ENCODE peak calls at places on chromosomes 7 and 10, in five cellular contexts. J is neural progenitor cell, N is GM20000, K is kidney, Q is activated B cell treated with CpG ODN at 0.5 μM for 24 hours. H is an unnamed sample.

GRCh38 chr7:1189986-1190772 is 30.2 kb upstream of the ZFAND2A start:
- DNase-seq in J (no peak), N (no peak), K (no peak), Q (no peak), H (no peak)

GRCh38 chr10:51748959-51749358 is 49.6 kb upstream of the CSTF2T start:
- DNase-seq in N (no peak), J (no peak), K (no peak), Q (no peak), H (no peak)

GRCh38 chr10:32263300-32263699 is 83.7 kb downstream of the EPC1 start:
- DNase-seq in J (no peak), Q (no peak), K (no peak), N (no peak), H (no peak)

GRCh38 chr7:1120791-1121190 is 32.9 kb downstream of the GPER1 start:
- DNase-seq in J (no peak), N (no peak), K (peak), Q (no peak), H (no peak)

GRCh38 chr7:46649896-46650295 is 728.8 kb upstream of the IGFBP3 start:
- DNase-seq in K (no peak), Q (no peak), N (no peak), J (no peak), H (no peak)

GRCh38 chr7:70693300-70693689 is 438.6 kb upstream of the GALNT17 start:
- DNase-seq in K (peak), J (no peak), Q (no peak), N (no peak), H (no peak)

GRCh38 chr7:106552645-106553445 is 108.1 kb downstream of the CCDC71L start:
- DNase-seq in J (no peak), N (peak), Q (peak), K (no peak), H (no peak)

GRCh38 chr10:69684981-69685353 is 54.9 kb downstream of the FAM241B start:
- DNase-seq in J (no peak), N (no peak), Q (no peak), K (no peak), H (no peak)

GRCh38 chr7:108094933-108095710 is 35.0 kb downstream of the LAMB4 start:
- DNase-seq in K (no peak), J (no peak), N (no peak), Q (no peak), H (no peak)

GRCh38 chr7:92773808-92774207 is 62.6 kb downstream of the CDK6 start:
- DNase-seq in N (no peak), J (no peak), K (no peak), Q (no peak), H (no peak)

GRCh38 chr10:73234695-73235094 is 12.4 kb downstream of the DNAJC9 start:
- DNase-seq in N (no peak), Q (no peak), J (no peak), K (no peak), H (no peak)

GRCh38 chr10:129305046-129305445 is 162.0 kb upstream of the MGMT start:
- DNase-seq in K (no peak), Q (no peak), J (no peak), N (no peak), H (no peak)
- TF ChIP-seq CTCF in K (no peak), Q (no peak), J (no peak), N (no peak), H (no peak)

GRCh38 chr10:92848441-92849233 is at the start of gene EXOC6:
- DNase-seq in N (peak), K (peak), J (peak), Q (peak), H (peak)
- TF ChIP-seq CTCF in N (no peak), K (no peak), J (peak), Q (no peak), H (peak)

DNA sequence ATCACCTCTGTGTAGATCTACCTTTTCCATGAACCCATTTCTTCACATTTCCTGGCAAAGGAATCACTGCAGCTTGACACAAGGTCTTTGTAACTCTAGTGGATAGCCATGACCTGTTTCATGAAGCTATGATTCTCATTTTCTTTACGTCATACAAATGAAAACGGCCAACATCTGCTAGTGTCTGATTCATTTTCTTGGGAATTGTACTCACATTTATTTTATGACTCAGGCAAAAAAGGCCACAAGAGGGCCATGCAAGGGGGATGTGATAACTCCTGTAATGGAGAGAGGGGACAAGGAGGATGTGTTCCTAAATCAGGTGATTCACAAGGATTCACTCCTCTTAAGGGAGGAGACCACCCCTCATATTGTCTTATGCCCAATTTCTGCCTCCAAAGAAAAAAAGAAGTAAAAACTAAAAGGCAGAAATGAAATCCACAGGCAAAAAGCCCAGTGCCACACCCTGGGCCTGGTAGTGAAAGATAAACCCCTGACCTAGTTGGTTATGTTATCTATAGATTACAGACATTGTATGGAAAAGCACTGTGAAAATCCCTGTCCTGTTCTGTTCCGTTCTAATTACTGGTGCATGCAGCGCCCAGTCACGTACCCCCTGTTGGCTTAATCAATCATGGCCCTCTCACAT is 249.9 kb downstream of the IPMK start:
- DNase-seq in N (no peak), J (no peak), K (no peak), Q (no peak), H (no peak)
- TF ChIP-seq CTCF in N (no peak), J (no peak), K (no peak), Q (no peak), H (no peak)

GRCh38 chr10:107918171-107918570 is 753.7 kb upstream of the SORCS1 start:
- DNase-seq in Q (no peak), J (no peak), K (no peak), N (no peak), H (no peak)

GRCh38 chr10:107915277-107915634 is 750.8 kb upstream of the SORCS1 start:
- DNase-seq in J (peak), Q (no peak), K (no peak), N (peak), H (no peak)

GRCh38 chr10:107913317-107914294 is 749.1 kb upstream of the SORCS1 start:
- DNase-seq in Q (no peak), J (peak), N (peak), K (no peak), H (no peak)

GRCh38 chr10:107919626-107920235 is 755.2 kb upstream of the SORCS1 start:
- DNase-seq in K (peak), N (no peak), J (no peak), Q (no peak), H (no peak)

GRCh38 chr10:107914450-107915276 is 750.2 kb upstream of the SORCS1 start:
- DNase-seq in K (peak), N (peak), J (peak), Q (no peak), H (no peak)
- TF ChIP-seq CTCF in K (no peak), N (no peak), J (peak), Q (no peak), H (no peak)

H was measured in natural killer cell.